ENCODE peak calls at places on chromosome 16, in six cellular contexts. P, W, D, N, E and X are unnamed samples.
A peak's percentile ranks its signal among the peaks of the same experiment; 100 is the strongest.

GRCh38 chr16:12519986-12520385 is 283.7 kb downstream of the CPPED1 start:
- DNase-seq in P (no peak), W (no peak), D (no peak), N (no peak), E (no peak), X (no peak)

GRCh38 chr16:54118846-54119245 is 167.7 kb downstream of the IRX3 start:
- DNase-seq in P (no peak), W (no peak), D (no peak), N (no peak), E (no peak), X (no peak)

GRCh38 chr16:50286681-50287080 is 20.3 kb downstream of the ADCY7 start:
- DNase-seq in P (no peak), W (no peak), D (no peak), N (no peak), E (no peak), X (no peak)

GRCh38 chr16:81645303-81645702 is 133.8 kb upstream of the PLCG2 start:
- DNase-seq in P (peak; percentile 55), W (no peak), D (no peak), N (peak; percentile 88), E (no peak), X (no peak)

GRCh38 chr16:4611337-4612023 is 3.2 kb downstream of the UBALD1 start:
- DNase-seq in P (no peak), W (no peak), D (peak; percentile 80), N (peak; percentile 60), E (no peak), X (no peak)

GRCh38 chr16:80346160-80346632 is 194.6 kb upstream of the DYNLRB2 start:
- DNase-seq in P (no peak), W (no peak), D (no peak), N (no peak), E (no peak), X (no peak)

GRCh38 chr16:10907757-10908045 is 30.7 kb downstream of the CIITA start:
- DNase-seq in P (no peak), W (no peak), D (no peak), N (no peak), E (no peak), X (no peak)

GRCh38 chr16:85471469-85472431 is 141.4 kb upstream of the GSE1 start:
- DNase-seq in P (no peak), W (no peak), D (no peak), N (no peak), E (no peak), X (no peak)

GRCh38 chr16:77759821-77760220 is 28.5 kb upstream of the VAT1L start:
- DNase-seq in P (no peak), W (no peak), D (no peak), N (no peak), E (no peak), X (no peak)

GRCh38 chr16:58110590-58111330 is 18.4 kb downstream of the CFAP20 start:
- DNase-seq in P (no peak), W (no peak), D (no peak), N (no peak), E (no peak), X (no peak)

GRCh38 chr16:68264128-68265077 is at the start of gene SLC7A6:
- DNase-seq in P (peak; percentile 13), W (peak; percentile 56), D (peak; percentile 96), N (peak; percentile 93), E (peak; percentile 85), X (peak; percentile 73)

GRCh38 chr16:11977206-11978041 is 890 bp downstream of the SNX29 start:
- DNase-seq in P (no peak), W (no peak), D (no peak), N (peak; percentile 83), E (no peak), X (no peak)

GRCh38 chr16:75379911-75380847 is 53.1 kb downstream of the CFDP1 start:
- DNase-seq in P (no peak), W (no peak), D (no peak), N (no peak), E (peak; percentile 73), X (peak; percentile 34)

GRCh38 chr16:47413041-47413440 is 47.8 kb downstream of the ITFG1 start:
- DNase-seq in P (no peak), W (no peak), D (no peak), N (no peak), E (no peak), X (no peak)

GRCh38 chr16:87603684-87604571 is 1.6 kb downstream of the JPH3 start:
- DNase-seq in P (no peak), W (no peak), D (peak; percentile 55), N (no peak), E (no peak), X (no peak)

GRCh38 chr16:67164599-67165061 is at the start of gene HSF4:
- DNase-seq in P (peak; percentile 35), W (no peak), D (peak; percentile 89), N (peak; percentile 81), E (no peak), X (no peak)

GRCh38 chr16:54482892-54483574 is 196.4 kb upstream of the IRX3 start:
- DNase-seq in P (no peak), W (no peak), D (no peak), N (no peak), E (no peak), X (no peak)

GRCh38 chr16:88454315-88455057 is 1.4 kb downstream of the ZFPM1 start:
- DNase-seq in P (no peak), W (peak; percentile 19), D (no peak), N (no peak), E (no peak), X (peak; percentile 42)